ENCODE peak calls at places on chromosomes 5 and 9, in five cellular contexts. One of them, this sample, is unnamed.

GRCh38 chr9:89759563-89759962 is 154.8 kb downstream of the GADD45G start:
- DNase-seq in ovary: no peak
- DNase-seq in breast epithelium: peak
- DNase-seq in prostate gland: no peak
- DNase-seq in AG04450: no peak
- DNase-seq in this sample: no peak

GRCh38 chr5:40991168-40991980 is 79.8 kb downstream of the MROH2B start:
- DNase-seq in ovary: peak
- DNase-seq in breast epithelium: peak
- DNase-seq in prostate gland: no peak
- DNase-seq in AG04450: peak
- DNase-seq in this sample: peak

GRCh38 chr9:82810902-82811301 is 252.0 kb downstream of the RASEF start:
- DNase-seq in ovary: no peak
- DNase-seq in breast epithelium: no peak
- DNase-seq in prostate gland: peak
- DNase-seq in AG04450: no peak
- DNase-seq in this sample: peak

GRCh38 chr9:130156672-130157071 is 15.5 kb upstream of the NCS1 start:
- DNase-seq in ovary: no peak
- DNase-seq in breast epithelium: no peak
- DNase-seq in prostate gland: no peak
- DNase-seq in AG04450: no peak
- DNase-seq in this sample: no peak

GRCh38 chr9:16074962-16075361 is 522.1 kb downstream of the CCDC171 start:
- DNase-seq in ovary: no peak
- DNase-seq in breast epithelium: no peak
- DNase-seq in prostate gland: no peak
- DNase-seq in AG04450: no peak
- DNase-seq in this sample: no peak

GRCh38 chr5:178142642-178143041 is 11.0 kb downstream of the NHP2 start:
- DNase-seq in ovary: no peak
- DNase-seq in breast epithelium: no peak
- DNase-seq in prostate gland: no peak
- DNase-seq in AG04450: no peak
- DNase-seq in this sample: no peak

GRCh38 chr9:79883073-79883645 is 311.4 kb downstream of the TLE4 start:
- DNase-seq in ovary: no peak
- DNase-seq in breast epithelium: no peak
- DNase-seq in prostate gland: no peak
- DNase-seq in AG04450: no peak
- DNase-seq in this sample: no peak

GRCh38 chr5:4514067-4514648 is 626.0 kb upstream of the ADAMTS16 start:
- DNase-seq in ovary: no peak
- DNase-seq in breast epithelium: no peak
- DNase-seq in prostate gland: no peak
- DNase-seq in AG04450: no peak
- DNase-seq in this sample: peak

GRCh38 chr5:155605898-155606297 is 592.3 kb downstream of the KIF4B start:
- DNase-seq in ovary: no peak
- DNase-seq in breast epithelium: no peak
- DNase-seq in prostate gland: no peak
- DNase-seq in AG04450: no peak
- DNase-seq in this sample: no peak

GRCh38 chr9:15306068-15306756 is 804 bp downstream of the TTC39B start:
- DNase-seq in ovary: peak
- DNase-seq in breast epithelium: peak
- DNase-seq in prostate gland: peak
- DNase-seq in AG04450: no peak
- DNase-seq in this sample: peak

GRCh38 chr5:181234455-181235306 is 9.0 kb downstream of the RACK1 start:
- DNase-seq in ovary: no peak
- DNase-seq in breast epithelium: no peak
- DNase-seq in prostate gland: no peak
- DNase-seq in AG04450: no peak
- DNase-seq in this sample: no peak

GRCh38 chr5:160030631-160031377 is 21.9 kb downstream of the TTC1 start:
- DNase-seq in ovary: no peak
- DNase-seq in breast epithelium: no peak
- DNase-seq in prostate gland: no peak
- DNase-seq in AG04450: no peak
- DNase-seq in this sample: no peak

GRCh38 chr9:124122813-124123462 is 111.4 kb downstream of the LHX2 start:
- DNase-seq in ovary: no peak
- DNase-seq in breast epithelium: no peak
- DNase-seq in prostate gland: no peak
- DNase-seq in AG04450: no peak
- DNase-seq in this sample: no peak

GRCh38 chr5:125401724-125402622 is 655.5 kb upstream of the ZNF608 start:
- DNase-seq in ovary: no peak
- DNase-seq in breast epithelium: no peak
- DNase-seq in prostate gland: no peak
- DNase-seq in AG04450: no peak
- DNase-seq in this sample: peak

GRCh38 chr5:124162782-124163532 is 583.5 kb downstream of the ZNF608 start:
- DNase-seq in ovary: no peak
- DNase-seq in breast epithelium: no peak
- DNase-seq in prostate gland: no peak
- DNase-seq in AG04450: no peak
- DNase-seq in this sample: peak

GRCh38 chr5:53431665-53432064 is 48.8 kb upstream of the FST start:
- DNase-seq in ovary: no peak
- DNase-seq in breast epithelium: no peak
- DNase-seq in prostate gland: no peak
- DNase-seq in AG04450: no peak
- DNase-seq in this sample: no peak

GRCh38 chr9:101387871-101388506 is 3.2 kb upstream of the BAAT start:
- DNase-seq in ovary: no peak
- DNase-seq in breast epithelium: no peak
- DNase-seq in prostate gland: no peak
- DNase-seq in AG04450: no peak
- DNase-seq in this sample: peak

GRCh38 chr9:98332405-98332831 is 77.0 kb upstream of the TBC1D2 start:
- DNase-seq in ovary: no peak
- DNase-seq in breast epithelium: no peak
- DNase-seq in prostate gland: no peak
- DNase-seq in AG04450: no peak
- DNase-seq in this sample: no peak

GRCh38 chr9:69466151-69466550 is 141.1 kb downstream of the ENTREP1 start:
- DNase-seq in ovary: no peak
- DNase-seq in breast epithelium: no peak
- DNase-seq in prostate gland: no peak
- DNase-seq in AG04450: no peak
- DNase-seq in this sample: peak

GRCh38 chr9:95316794-95317118 is 753 bp downstream of the FANCC start:
- DNase-seq in ovary: no peak
- DNase-seq in breast epithelium: peak
- DNase-seq in prostate gland: peak
- DNase-seq in AG04450: no peak
- DNase-seq in this sample: peak

GRCh38 chr5:125655156-125655555 is 768.1 kb upstream of the GRAMD2B start:
- DNase-seq in ovary: no peak
- DNase-seq in breast epithelium: no peak
- DNase-seq in prostate gland: no peak
- DNase-seq in AG04450: no peak
- DNase-seq in this sample: no peak

GRCh38 chr5:10351199-10351881 is 2.2 kb upstream of the MARCHF6 start:
- DNase-seq in ovary: no peak
- DNase-seq in breast epithelium: no peak
- DNase-seq in prostate gland: no peak
- DNase-seq in AG04450: peak
- DNase-seq in this sample: peak

GRCh38 chr9:16133556-16134227 is 580.8 kb downstream of the CCDC171 start:
- DNase-seq in ovary: peak
- DNase-seq in breast epithelium: no peak
- DNase-seq in prostate gland: peak
- DNase-seq in AG04450: no peak
- DNase-seq in this sample: peak

GRCh38 chr9:120982851-120983250 is 56.3 kb upstream of the TRAF1 start:
- DNase-seq in ovary: no peak
- DNase-seq in breast epithelium: no peak
- DNase-seq in prostate gland: no peak
- DNase-seq in AG04450: peak
- DNase-seq in this sample: no peak

GRCh38 chr9:17793713-17794622 is 215.1 kb downstream of the SH3GL2 start:
- DNase-seq in ovary: no peak
- DNase-seq in breast epithelium: no peak
- DNase-seq in prostate gland: no peak
- DNase-seq in AG04450: no peak
- DNase-seq in this sample: peak

GRCh38 chr5:116759860-116760644 is 185.4 kb upstream of the SEMA6A start:
- DNase-seq in ovary: no peak
- DNase-seq in breast epithelium: no peak
- DNase-seq in prostate gland: no peak
- DNase-seq in AG04450: no peak
- DNase-seq in this sample: no peak

GRCh38 chr5:143213231-143213850 is 190.1 kb downstream of the NR3C1 start:
- DNase-seq in ovary: no peak
- DNase-seq in breast epithelium: no peak
- DNase-seq in prostate gland: no peak
- DNase-seq in AG04450: no peak
- DNase-seq in this sample: no peak

GRCh38 chr9:106752581-106752980 is 110.4 kb upstream of the ZNF462 start:
- DNase-seq in ovary: no peak
- DNase-seq in breast epithelium: no peak
- DNase-seq in prostate gland: no peak
- DNase-seq in AG04450: no peak
- DNase-seq in this sample: no peak

GRCh38 chr9:137798901-137799629 is 78.5 kb upstream of the CACNA1B start:
- DNase-seq in ovary: no peak
- DNase-seq in breast epithelium: no peak
- DNase-seq in prostate gland: no peak
- DNase-seq in AG04450: no peak
- DNase-seq in this sample: no peak

GRCh38 chr5:169050146-169050571 is 250.8 kb downstream of the SLIT3 start:
- DNase-seq in ovary: no peak
- DNase-seq in breast epithelium: peak
- DNase-seq in prostate gland: peak
- DNase-seq in AG04450: no peak
- DNase-seq in this sample: peak

GRCh38 chr5:17167171-17167891 is 50.1 kb upstream of the BASP1 start:
- DNase-seq in ovary: no peak
- DNase-seq in breast epithelium: no peak
- DNase-seq in prostate gland: no peak
- DNase-seq in AG04450: no peak
- DNase-seq in this sample: no peak

GRCh38 chr5:133106343-133106742 is 54.5 kb downstream of the HSPA4 start:
- DNase-seq in ovary: no peak
- DNase-seq in breast epithelium: no peak
- DNase-seq in prostate gland: no peak
- DNase-seq in AG04450: no peak
- DNase-seq in this sample: no peak

GRCh38 chr9:2992427-2992826 is 148.5 kb upstream of the PUM3 start:
- DNase-seq in ovary: no peak
- DNase-seq in breast epithelium: no peak
- DNase-seq in prostate gland: no peak
- DNase-seq in AG04450: no peak
- DNase-seq in this sample: no peak

GRCh38 chr9:93205045-93205768 is 21.3 kb downstream of the WNK2 start:
- DNase-seq in ovary: peak
- DNase-seq in breast epithelium: no peak
- DNase-seq in prostate gland: peak
- DNase-seq in AG04450: no peak
- DNase-seq in this sample: no peak

GRCh38 chr9:123329329-123329955 is 26.6 kb upstream of the CRB2 start:
- DNase-seq in ovary: no peak
- DNase-seq in breast epithelium: peak
- DNase-seq in prostate gland: peak
- DNase-seq in AG04450: no peak
- DNase-seq in this sample: peak

GRCh38 chr9:123893146-123893545 is 36.8 kb downstream of the DENND1A start:
- DNase-seq in ovary: no peak
- DNase-seq in breast epithelium: no peak
- DNase-seq in prostate gland: no peak
- DNase-seq in AG04450: no peak
- DNase-seq in this sample: no peak

GRCh38 chr9:125374443-125375309 is 113.0 kb downstream of the GAPVD1 start:
- DNase-seq in ovary: peak
- DNase-seq in breast epithelium: peak
- DNase-seq in prostate gland: peak
- DNase-seq in AG04450: peak
- DNase-seq in this sample: peak
- H3K4me3 ChIP-seq in ovary: no peak
- H3K4me3 ChIP-seq in breast epithelium: peak
- H3K4me3 ChIP-seq in prostate gland: no peak
- H3K4me3 ChIP-seq in AG04450: peak
- H3K4me3 ChIP-seq in this sample: peak

GRCh38 chr5:110343616-110344015 is 382.9 kb downstream of the TMEM232 start:
- DNase-seq in ovary: no peak
- DNase-seq in breast epithelium: no peak
- DNase-seq in prostate gland: no peak
- DNase-seq in AG04450: no peak
- DNase-seq in this sample: no peak
- TF ChIP-seq CTCF in ovary: no peak
- TF ChIP-seq CTCF in breast epithelium: no peak
- TF ChIP-seq CTCF in prostate gland: no peak
- TF ChIP-seq CTCF in AG04450: no peak
- TF ChIP-seq CTCF in this sample: no peak

GRCh38 chr9:91182831-91183230 is 178.9 kb downstream of the AUH start:
- DNase-seq in ovary: no peak
- DNase-seq in breast epithelium: no peak
- DNase-seq in prostate gland: no peak
- DNase-seq in AG04450: no peak
- DNase-seq in this sample: no peak
- H3K27ac ChIP-seq in ovary: no peak
- H3K27ac ChIP-seq in breast epithelium: no peak
- H3K27ac ChIP-seq in prostate gland: no peak
- H3K27ac ChIP-seq in AG04450: no peak
- H3K27ac ChIP-seq in this sample: no peak

GRCh38 chr9:71120439-71121247 is 778 bp downstream of the TRPM3 start:
- DNase-seq in ovary: no peak
- DNase-seq in breast epithelium: no peak
- DNase-seq in prostate gland: no peak
- DNase-seq in AG04450: no peak
- DNase-seq in this sample: no peak
- H3K4me3 ChIP-seq in ovary: no peak
- H3K4me3 ChIP-seq in breast epithelium: no peak
- H3K4me3 ChIP-seq in prostate gland: no peak
- H3K4me3 ChIP-seq in AG04450: no peak
- H3K4me3 ChIP-seq in this sample: no peak

This sample was measured in mammary epithelial cell.